ENCODE peak calls at places on chromosomes 4 and X, in eight cellular contexts. L, T, F, S, C, D, X and V are unnamed samples.

GRCh38 chr4:53450773-53451172 is 73.3 kb downstream of the FIP1L1 start:
- DNase-seq in L (no peak), T (no peak), F (no peak), S (no peak), C (peak; percentile 31), D (no peak), X (no peak), V (no peak)

GRCh38 chr4:139628184-139629012 is 37.2 kb upstream of the MGST2 start:
- DNase-seq in L (no peak), T (no peak), F (no peak), S (no peak), C (no peak), D (no peak), X (no peak), V (no peak)

GRCh38 chr4:155675709-155676429 is 9.2 kb downstream of the GUCY1A1 start:
- DNase-seq in L (no peak), T (no peak), F (no peak), S (no peak), C (peak; percentile 15), D (no peak), X (no peak), V (peak; percentile 4)

GRCh38 chr4:134708026-134708425 is 506.4 kb upstream of the PABPC4L start:
- DNase-seq in L (no peak), T (no peak), F (no peak), S (no peak), C (no peak), D (no peak), X (no peak), V (no peak)

GRCh38 chrX:41022579-41022978 is 62.7 kb upstream of the USP9X start:
- DNase-seq in L (no peak), T (no peak), F (no peak), S (no peak), C (peak; percentile 36), D (no peak), X (no peak), V (no peak)

GRCh38 chrX:50903387-50904027 is 7.0 kb upstream of the BMP15 start:
- DNase-seq in L (no peak), T (peak; percentile 16), F (no peak), S (no peak), C (peak; percentile 24), D (peak; percentile 25), X (no peak), V (no peak)

GRCh38 chrX:41759817-41760216 is 35.8 kb downstream of the GPR82 start:
- DNase-seq in L (no peak), T (peak; percentile 51), F (no peak), S (no peak), C (peak; percentile 30), D (no peak), X (no peak), V (peak; percentile 34)

GRCh38 chr4:186216465-186217024 is 10.8 kb upstream of the KLKB1 start:
- DNase-seq in L (no peak), T (no peak), F (no peak), S (no peak), C (no peak), D (no peak), X (no peak), V (no peak)

GRCh38 chr4:176921256-176921655 is 128.5 kb upstream of the VEGFC start:
- DNase-seq in L (no peak), T (no peak), F (no peak), S (no peak), C (no peak), D (no peak), X (no peak), V (no peak)

GRCh38 chr4:83486457-83487129 is 1.7 kb upstream of the ABRAXAS1 start:
- DNase-seq in L (no peak), T (no peak), F (no peak), S (no peak), C (no peak), D (no peak), X (no peak), V (no peak)

GRCh38 chr4:144734522-144734921 is 88.6 kb downstream of the HHIP start:
- DNase-seq in L (no peak), T (no peak), F (no peak), S (no peak), C (peak; percentile 34), D (no peak), X (no peak), V (no peak)

GRCh38 chr4:177450421-177451107 is 8.3 kb upstream of the AGA start:
- DNase-seq in L (no peak), T (no peak), F (no peak), S (no peak), C (peak; percentile 68), D (no peak), X (no peak), V (peak; percentile 79)

GRCh38 chr4:8185280-8185679 is 13.8 kb upstream of the SH3TC1 start:
- DNase-seq in L (no peak), T (no peak), F (no peak), S (no peak), C (peak; percentile 94), D (no peak), X (no peak), V (no peak)

GRCh38 chr4:896630-897029 is 35.5 kb downstream of the GAK start:
- DNase-seq in L (no peak), T (no peak), F (no peak), S (no peak), C (no peak), D (no peak), X (no peak), V (no peak)

GRCh38 chr4:153643406-153644016 is 40.6 kb upstream of the TLR2 start:
- DNase-seq in L (no peak), T (peak; percentile 92), F (no peak), S (no peak), C (peak; percentile 55), D (no peak), X (no peak), V (peak; percentile 68)

GRCh38 chrX:38233891-38234807 is 13.5 kb upstream of the SRPX start:
- DNase-seq in L (no peak), T (no peak), F (no peak), S (no peak), C (peak; percentile 89), D (peak; percentile 17), X (no peak), V (no peak)

GRCh38 chrX:78712381-78712780 is 35.1 kb upstream of the LPAR4 start:
- DNase-seq in L (no peak), T (no peak), F (no peak), S (no peak), C (peak; percentile 33), D (no peak), X (no peak), V (no peak)

GRCh38 chr4:183541081-183542045 is 36.5 kb downstream of the ING2 start:
- DNase-seq in L (no peak), T (no peak), F (no peak), S (no peak), C (peak; percentile 3), D (no peak), X (no peak), V (no peak)

GRCh38 chrX:46208225-46208854 is 336.9 kb downstream of the ZNF674 start:
- DNase-seq in L (no peak), T (no peak), F (no peak), S (no peak), C (peak; percentile 75), D (no peak), X (no peak), V (no peak)

GRCh38 chr4:70722199-70722791 is 531 bp downstream of the RUFY3 start:
- DNase-seq in L (no peak), T (no peak), F (no peak), S (no peak), C (peak; percentile 76), D (no peak), X (no peak), V (no peak)

GRCh38 chr4:154004859-154005520 is 216.1 kb upstream of the SFRP2 start:
- DNase-seq in L (no peak), T (no peak), F (no peak), S (no peak), C (peak; percentile 97), D (no peak), X (no peak), V (no peak)

GRCh38 chr4:13528823-13529129 is 15.5 kb downstream of the NKX3-2 start:
- DNase-seq in L (no peak), T (no peak), F (no peak), S (no peak), C (no peak), D (no peak), X (no peak), V (no peak)
- H3K4me3 ChIP-seq in L (no peak overlapping the region), T (peak overlapping the region; percentile 36), F (no peak overlapping the region), S (no peak overlapping the region), C (no peak overlapping the region), D (no peak overlapping the region), X (no peak overlapping the region), V (no peak overlapping the region)

DNA sequence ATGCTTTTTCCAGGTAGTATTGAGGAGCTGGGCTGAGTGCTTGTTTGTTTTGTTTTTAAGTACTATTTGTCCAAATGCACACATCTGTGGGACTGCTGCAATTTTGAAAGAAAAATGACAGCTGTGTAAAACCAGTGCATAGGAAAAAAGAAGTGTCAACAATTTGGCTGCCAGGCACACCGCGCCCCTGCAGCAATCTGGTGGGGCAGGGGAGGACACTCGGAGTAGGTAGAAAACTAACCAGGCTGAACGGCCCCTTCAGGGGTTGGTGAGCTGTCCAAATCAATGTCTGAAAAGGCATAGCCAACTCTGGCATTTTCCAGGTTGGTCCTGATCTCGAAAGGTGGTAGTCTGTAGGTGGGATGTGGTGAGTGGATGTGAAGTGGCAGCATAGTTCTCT is 1.1 kb downstream of the LDOC1 start:
- DNase-seq in L (no peak), T (no peak), F (no peak), S (no peak), C (no peak), D (no peak), X (no peak), V (no peak)
- H3K4me3 ChIP-seq in L (no peak overlapping the region), T (no peak overlapping the region), F (peak overlapping the region; percentile 69), S (peak overlapping the region; percentile 81), C (peak overlapping the region; percentile 73), D (no peak overlapping the region), X (peak overlapping the region; percentile 55), V (no peak overlapping the region)

DNA sequence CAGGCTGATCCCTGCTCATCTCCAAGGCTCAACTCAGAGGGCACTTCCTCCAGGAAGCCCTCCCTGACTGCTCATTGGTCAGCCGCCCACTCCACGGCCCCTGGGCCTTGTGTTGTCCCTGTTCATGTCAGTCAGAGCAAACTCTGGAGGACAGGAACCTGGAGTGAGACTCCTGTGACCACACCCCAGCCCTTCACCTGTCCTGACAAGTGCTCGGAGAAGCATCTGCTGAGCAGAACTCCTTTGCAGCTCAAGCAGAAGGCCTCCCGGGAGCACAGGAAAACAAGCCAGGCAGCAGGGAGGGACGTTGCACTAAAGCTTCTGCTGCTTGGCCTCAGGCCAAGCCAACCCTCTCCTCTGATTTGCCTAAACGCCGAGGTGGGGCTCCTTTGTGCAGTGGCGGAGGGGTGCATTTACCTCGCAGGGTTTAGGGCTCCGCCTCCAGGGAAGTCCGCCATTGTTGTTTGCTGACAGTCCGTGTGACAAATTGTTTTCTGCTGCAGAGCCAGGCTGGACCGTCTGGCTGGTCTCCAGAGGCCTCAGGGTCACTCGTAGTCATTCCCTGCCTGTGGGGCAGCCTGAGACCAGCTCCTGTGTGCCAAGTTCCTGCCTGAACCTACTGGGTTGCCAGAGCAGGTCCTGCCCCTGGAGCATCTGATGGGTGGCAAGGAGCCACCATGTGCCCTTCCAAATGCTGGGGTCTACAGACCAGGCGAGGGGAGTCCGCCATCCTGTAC is 61.8 kb downstream of the C4orf50 start:
- DNase-seq in L (no peak), T (no peak), F (no peak), S (no peak), C (no peak), D (no peak), X (peak; percentile 75), V (no peak)
- H3K4me3 ChIP-seq in L (no peak overlapping the region), T (no peak overlapping the region), F (no peak overlapping the region), S (no peak overlapping the region), C (no peak overlapping the region), D (no peak overlapping the region), X (no peak overlapping the region), V (no peak overlapping the region)

GRCh38 chrX:139179592-139179991 is 350.9 kb upstream of the F9 start:
- DNase-seq in L (no peak), T (no peak), F (no peak), S (no peak), C (no peak), D (no peak), X (no peak), V (no peak)

GRCh38 chrX:139178980-139179379 is 351.6 kb upstream of the F9 start:
- DNase-seq in L (no peak), T (no peak), F (no peak), S (no peak), C (no peak), D (no peak), X (no peak), V (no peak)
- H3K4me3 ChIP-seq in L (no peak overlapping the region), T (no peak overlapping the region), F (no peak overlapping the region), S (no peak overlapping the region), C (no peak overlapping the region), D (no peak overlapping the region), X (no peak overlapping the region), V (no peak overlapping the region)